ENCODE peak calls at places on chromosomes 3 and 15, in ten cellular contexts. A is WERI-Rb-1; B is mesothelial cell of epicardium; U is lung; W is fibroblast of lung; N is AG04450; J is esophagus squamous epithelium; V is K562; L is CD4-positive, alpha-beta T cell; E is kidney epithelial cell. C is an unnamed sample.

GRCh38 chr15:58396181-58396580 is 35.6 kb upstream of the LIPC start:
- DNase-seq in A (peak), B (no peak), U (no peak), W (peak), N (peak), J (no peak), V (no peak), L (no peak), E (peak), C (no peak)

GRCh38 chr3:52874160-52874701 is 23.1 kb downstream of the STIMATE start:
- DNase-seq in A (no peak), B (no peak), U (no peak), W (no peak), N (no peak), J (no peak), V (no peak), L (no peak), E (no peak), C (no peak)

GRCh38 chr3:149605902-149606301 is 51.9 kb downstream of the WWTR1 start:
- DNase-seq in A (no peak), B (no peak), U (no peak), W (peak), N (no peak), J (no peak), V (no peak), L (no peak), E (no peak), C (no peak)

GRCh38 chr3:12507871-12508281 is 23.6 kb downstream of the TSEN2 start:
- DNase-seq in A (no peak), B (no peak), U (no peak), W (peak), N (peak), J (no peak), V (no peak), L (no peak), E (no peak), C (no peak)

GRCh38 chr3:187878776-187879524 is 133.7 kb upstream of the BCL6 start:
- DNase-seq in A (no peak), B (no peak), U (no peak), W (no peak), N (no peak), J (no peak), V (no peak), L (no peak), E (no peak), C (no peak)

GRCh38 chr15:95770191-95770590 is 560.3 kb upstream of the NR2F2 start:
- DNase-seq in A (no peak), B (no peak), U (no peak), W (no peak), N (no peak), J (no peak), V (no peak), L (no peak), E (peak), C (no peak)

GRCh38 chr15:34039506-34040123 is 611 bp upstream of the AVEN start:
- DNase-seq in A (no peak), B (no peak), U (no peak), W (peak), N (no peak), J (no peak), V (no peak), L (no peak), E (no peak), C (peak)

GRCh38 chr15:73602444-73602843 is 30.7 kb downstream of the NPTN start:
- DNase-seq in A (no peak), B (no peak), U (no peak), W (no peak), N (no peak), J (no peak), V (no peak), L (no peak), E (no peak), C (no peak)

GRCh38 chr15:26280281-26280680 is 417.2 kb upstream of the ATP10A start:
- DNase-seq in A (no peak), B (no peak), U (no peak), W (no peak), N (no peak), J (no peak), V (no peak), L (no peak), E (no peak), C (no peak)

GRCh38 chr15:34701536-34701935 is 53.3 kb downstream of the GJD2 start:
- DNase-seq in A (peak), B (no peak), U (no peak), W (no peak), N (no peak), J (no peak), V (no peak), L (no peak), E (no peak), C (no peak)

GRCh38 chr3:183490653-183491052 is 62.2 kb upstream of the MCF2L2 start:
- DNase-seq in A (no peak), B (no peak), U (peak), W (no peak), N (no peak), J (no peak), V (no peak), L (no peak), E (peak), C (no peak)

GRCh38 chr15:31145271-31145911 is 43.9 kb upstream of the TRPM1 start:
- DNase-seq in A (no peak), B (no peak), U (no peak), W (peak), N (no peak), J (no peak), V (no peak), L (no peak), E (no peak), C (no peak)

GRCh38 chr15:60535265-60535664 is 56.3 kb upstream of the ICE2 start:
- DNase-seq in A (no peak), B (no peak), U (no peak), W (no peak), N (no peak), J (no peak), V (no peak), L (no peak), E (no peak), C (no peak)

GRCh38 chr15:48806151-48806550 is 4.7 kb downstream of the CEP152 start:
- DNase-seq in A (no peak), B (no peak), U (no peak), W (peak), N (no peak), J (no peak), V (no peak), L (no peak), E (no peak), C (no peak)

GRCh38 chr15:48810414-48811324 is at the start of gene CEP152:
- DNase-seq in A (peak), B (peak), U (peak), W (peak), N (peak), J (peak), V (peak), L (peak), E (peak), C (peak)

DNA sequence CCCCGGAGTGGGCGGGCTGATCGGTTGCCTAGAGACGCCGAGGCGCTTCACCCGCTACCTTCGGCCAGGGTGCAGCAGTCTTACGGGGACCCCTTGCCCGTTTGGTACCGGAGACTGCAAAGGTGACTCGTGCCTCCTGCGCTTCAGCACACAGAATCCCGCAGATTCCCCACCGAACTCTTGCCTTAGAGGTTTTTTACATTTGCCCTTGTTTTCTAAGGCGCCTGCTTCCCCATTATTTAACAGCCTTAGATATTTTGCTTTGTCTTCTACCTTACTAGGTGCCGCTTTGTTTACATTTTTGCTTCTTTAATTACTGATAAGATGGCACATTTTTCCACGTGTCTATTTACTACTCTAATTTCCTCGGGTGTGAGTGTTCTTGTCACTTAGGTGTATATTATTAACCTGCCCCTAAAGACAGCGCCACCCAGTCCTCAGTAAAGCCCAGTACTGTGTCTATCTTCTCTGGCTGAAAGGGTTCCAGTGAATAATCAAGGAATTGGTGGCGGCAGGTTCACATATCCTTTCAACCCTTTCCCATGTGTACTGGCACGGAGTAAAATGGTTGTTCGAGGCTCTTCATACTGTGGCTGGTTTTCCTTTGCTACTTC is 563 bp upstream of the CEP152 start:
- DNase-seq in A (peak), B (no peak), U (no peak), W (no peak), N (no peak), J (no peak), V (peak), L (no peak), E (no peak), C (no peak)
- TF ChIP-seq CTCF in A (no peak), B (no peak), U (no peak), W (no peak), N (peak), J (no peak), V (no peak), L (no peak), E (peak), C (no peak)

GRCh38 chr3:158918008-158918407 is 116.2 kb downstream of the MFSD1 start:
- DNase-seq in A (peak), B (no peak), U (no peak), W (peak), N (no peak), J (no peak), V (peak), L (no peak), E (peak), C (peak)
- TF ChIP-seq CTCF in A (peak), B (peak), U (no peak), W (peak), N (peak), J (peak), V (peak), L (no peak), E (peak), C (peak)

DNA sequence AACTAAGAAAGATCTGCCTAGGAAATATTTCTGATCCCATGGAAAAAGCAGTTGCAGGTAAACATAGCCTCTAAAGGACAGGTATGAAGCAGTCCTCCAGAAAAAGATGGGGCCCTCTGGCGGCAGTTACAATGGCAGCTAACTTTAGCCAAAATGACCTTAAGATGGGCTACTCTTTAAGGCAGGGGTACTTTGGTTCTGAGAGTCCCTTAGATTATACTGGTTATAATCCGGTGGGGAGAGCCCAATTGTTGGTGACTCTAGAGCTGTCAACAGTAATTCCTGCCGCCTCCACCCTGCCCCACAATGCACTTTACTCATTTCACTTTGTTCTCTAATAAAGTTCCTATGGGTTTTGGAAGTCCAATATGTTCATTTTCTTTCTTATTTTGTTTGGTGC is 412.8 kb upstream of the WNT5A start:
- DNase-seq in A (no peak), B (no peak), U (no peak), W (no peak), N (no peak), J (no peak), V (peak), L (no peak), E (no peak), C (no peak)
- TF ChIP-seq CTCF in A (no peak), B (no peak), U (no peak), W (peak), N (peak), J (no peak), V (peak), L (no peak), E (peak), C (peak)

DNA sequence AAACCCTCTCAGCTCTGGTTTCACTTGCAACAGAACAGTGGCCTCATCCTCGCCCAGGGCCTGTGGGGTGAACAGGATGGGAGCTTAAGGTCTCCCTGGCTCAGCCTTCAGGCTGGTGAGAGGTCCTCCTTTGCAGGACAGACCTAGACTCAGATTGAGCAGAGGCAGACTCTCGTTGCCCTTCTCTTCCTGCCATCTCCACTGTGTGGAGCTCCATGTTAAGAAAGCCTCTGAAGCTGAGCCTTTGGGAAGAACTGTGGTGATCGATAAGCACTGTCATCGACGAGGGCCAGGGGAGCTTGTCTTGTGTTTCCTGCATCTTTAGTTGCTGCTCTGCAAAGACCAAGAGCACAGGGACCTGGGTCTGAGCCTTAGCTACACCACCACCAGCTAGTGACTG is 37.8 kb upstream of the GRIP2 start:
- DNase-seq in A (no peak), B (no peak), U (no peak), W (no peak), N (no peak), J (no peak), V (no peak), L (no peak), E (no peak), C (no peak)
- TF ChIP-seq CTCF in A (peak), B (no peak), U (no peak), W (no peak), N (no peak), J (no peak), V (no peak), L (no peak), E (no peak), C (no peak)

DNA sequence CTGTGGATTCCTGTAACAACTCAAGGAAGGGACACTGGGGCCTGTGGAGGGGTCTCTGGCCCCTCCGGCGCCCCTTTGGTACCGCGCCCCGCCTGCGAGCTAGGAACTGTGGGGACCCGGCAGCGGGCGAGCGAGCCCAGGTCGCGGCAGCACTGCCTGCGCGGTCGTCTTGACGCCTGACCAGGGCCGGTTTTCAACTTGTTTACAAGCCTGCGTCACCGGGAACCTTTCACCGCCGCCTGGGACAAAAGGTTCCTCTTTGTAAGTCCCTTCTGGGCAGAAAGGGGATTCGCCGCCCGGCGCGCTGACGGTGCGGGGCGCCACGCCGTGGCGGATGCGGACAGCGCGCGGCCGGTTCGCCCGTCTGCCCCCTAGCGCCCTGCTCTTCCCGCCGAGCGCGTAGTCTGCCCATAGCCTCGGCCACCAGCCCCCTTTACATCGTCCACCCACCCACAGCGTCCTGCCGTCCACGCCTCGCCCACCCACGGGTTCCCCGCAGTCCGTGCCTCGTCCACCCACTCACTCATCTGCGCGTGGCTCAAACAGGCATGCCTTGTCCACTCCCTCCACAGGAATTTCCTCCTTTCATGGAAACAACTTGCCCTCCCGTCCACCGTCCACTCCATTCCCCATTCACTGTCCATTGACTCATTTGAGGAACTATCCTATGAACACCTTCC is 5.5 kb upstream of the CFAP100 start:
- DNase-seq in A (peak), B (peak), U (peak), W (peak), N (peak), J (peak), V (peak), L (peak), E (no peak), C (peak)
- TF ChIP-seq CTCF in A (peak), B (peak), U (peak), W (peak), N (peak), J (peak), V (peak), L (peak), E (peak), C (peak)

GRCh38 chr3:179652467-179653105 is at the start of gene USP13:
- DNase-seq in A (peak), B (peak), U (peak), W (peak), N (peak), J (no peak), V (peak), L (peak), E (no peak), C (peak)

GRCh38 chr3:179655236-179655635 is 2.4 kb downstream of the USP13 start:
- DNase-seq in A (no peak), B (no peak), U (no peak), W (no peak), N (no peak), J (no peak), V (no peak), L (no peak), E (no peak), C (no peak)

GRCh38 chr3:179651687-179652466 is 963 bp upstream of the USP13 start:
- DNase-seq in A (no peak), B (no peak), U (no peak), W (no peak), N (no peak), J (no peak), V (no peak), L (no peak), E (no peak), C (no peak)

GRCh38 chr3:179653777-179654117 is 907 bp downstream of the USP13 start:
- DNase-seq in A (no peak), B (no peak), U (no peak), W (no peak), N (no peak), J (no peak), V (no peak), L (peak), E (no peak), C (no peak)

GRCh38 chr3:179653106-179653776 is 401 bp downstream of the USP13 start:
- DNase-seq in A (peak), B (peak), U (peak), W (peak), N (peak), J (no peak), V (peak), L (peak), E (peak), C (peak)
- TF ChIP-seq CTCF in A (peak), B (no peak), U (no peak), W (peak), N (peak), J (peak), V (peak), L (no peak), E (no peak), C (peak)

DNA sequence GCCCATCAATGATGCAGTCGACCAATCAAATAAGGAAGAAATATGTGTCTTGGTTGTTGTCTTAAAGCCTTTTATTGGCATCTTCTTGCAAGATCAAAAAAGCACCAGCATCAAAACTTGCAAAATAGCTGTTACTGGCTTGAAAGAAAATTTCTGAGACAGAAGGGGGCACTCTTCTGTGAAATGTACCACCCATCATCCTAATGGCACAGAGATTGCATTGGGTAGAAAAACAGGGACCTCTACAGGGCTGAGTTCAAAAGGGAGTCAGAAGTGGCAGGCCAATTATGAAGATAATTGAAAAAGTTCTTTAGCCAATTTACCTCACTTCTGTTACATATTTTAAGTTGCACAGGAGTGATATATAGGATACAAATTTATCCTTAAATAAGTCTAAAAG is 122.3 kb upstream of the GPR149 start:
- DNase-seq in A (no peak), B (no peak), U (no peak), W (no peak), N (no peak), J (no peak), V (no peak), L (no peak), E (no peak), C (no peak)
- TF ChIP-seq CTCF in A (peak), B (no peak), U (no peak), W (no peak), N (no peak), J (no peak), V (peak), L (no peak), E (no peak), C (peak)

DNA sequence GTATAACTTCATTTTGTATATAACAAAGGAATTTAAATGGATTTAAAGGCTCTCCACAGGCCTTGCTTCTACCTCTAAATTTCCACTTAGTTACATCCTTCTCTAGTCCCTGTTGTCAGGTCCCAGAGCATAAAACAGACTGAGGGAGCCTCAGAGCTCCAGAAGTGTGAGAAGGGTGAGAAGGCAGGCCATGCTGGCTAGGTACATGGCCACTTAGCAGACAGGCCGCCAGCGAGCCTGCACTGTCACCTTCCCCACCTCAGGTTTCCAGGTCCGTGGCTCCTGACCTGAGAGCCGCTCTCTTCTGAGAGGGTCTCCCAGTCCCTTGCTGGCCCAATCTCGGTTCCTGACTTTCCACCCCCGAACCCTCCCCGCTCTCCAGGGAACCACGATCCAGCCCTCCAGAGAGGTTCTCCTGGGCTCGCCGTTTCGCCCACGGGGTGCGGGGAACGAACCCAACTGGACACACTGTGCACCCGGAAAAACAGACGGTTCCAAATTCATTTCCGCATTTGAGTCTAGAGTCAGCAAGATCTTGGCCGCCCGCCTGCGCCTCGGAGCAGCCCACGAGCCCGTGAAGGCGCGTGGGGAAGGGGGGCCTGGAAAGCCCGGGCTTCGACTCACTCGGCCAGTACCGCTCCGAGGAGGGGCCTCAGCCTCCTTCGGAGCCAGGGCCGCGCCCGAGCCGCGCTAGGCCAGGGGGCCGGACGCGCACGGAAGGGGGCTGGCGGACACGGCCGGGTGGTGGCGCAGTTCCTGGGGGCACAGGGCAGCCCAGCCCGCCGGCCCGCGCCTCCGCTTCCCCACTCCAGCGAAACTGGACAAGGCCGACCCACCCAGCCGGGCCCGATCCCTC is 16.7 kb upstream of the SOX2 start:
- DNase-seq in A (no peak), B (no peak), U (peak), W (no peak), N (no peak), J (no peak), V (no peak), L (no peak), E (no peak), C (no peak)
- TF ChIP-seq CTCF in A (no peak), B (no peak), U (no peak), W (no peak), N (no peak), J (no peak), V (peak), L (no peak), E (no peak), C (peak)

GRCh38 chr3:120348981-120349818 is at the start of gene LRRC58:
- DNase-seq in A (peak), B (peak), U (peak), W (peak), N (peak), J (peak), V (peak), L (peak), E (peak), C (peak)
- TF ChIP-seq CTCF in A (peak), B (no peak), U (no peak), W (peak), N (peak), J (peak), V (peak), L (peak), E (no peak), C (peak)

C was measured in GM13977.